ENCODE peak calls at places on chromosome 12, in four cellular contexts. S is adipocyte, K is neuronal stem cell, U is PC-3. Q is an unnamed sample.

GRCh38 chr12:113422929-113423669 is 919 bp downstream of the SDSL start:
- DNase-seq in U (peak; percentile 26), K (no peak), S (no peak), Q (no peak)

GRCh38 chr12:30840715-30841114 is 85.8 kb upstream of the TSPAN11 start:
- DNase-seq in S (no peak), K (no peak), U (no peak), Q (peak; percentile 11)

GRCh38 chr12:23640754-23641153 is 308.7 kb downstream of the SOX5 start:
- DNase-seq in K (peak; percentile 78), U (no peak), S (no peak), Q (no peak)

GRCh38 chr12:80807640-80808288 is 91.1 kb downstream of the MYF5 start:
- DNase-seq in S (no peak), U (peak; percentile 6), K (no peak), Q (peak; percentile 2)

GRCh38 chr12:53860426-53861223 is 78.0 kb upstream of the HOXC13 start:
- DNase-seq in S (no peak), U (no peak), K (no peak), Q (no peak)

GRCh38 chr12:46071769-46072624 is 81.6 kb upstream of the SCAF11 start:
- DNase-seq in S (peak; percentile 88), U (peak; percentile 84), K (peak; percentile 50), Q (peak; percentile 84)

GRCh38 chr12:97140355-97140754 is 233.3 kb downstream of the NEDD1 start:
- DNase-seq in S (no peak), K (no peak), U (no peak), Q (no peak)

GRCh38 chr12:54220092-54220557 is 31.3 kb upstream of the SMUG1 start:
- DNase-seq in U (peak; percentile 75), S (peak; percentile 82), K (peak; percentile 83), Q (peak; percentile 78)

GRCh38 chr12:19846561-19846960 is 407.3 kb downstream of the AEBP2 start:
- DNase-seq in S (peak; percentile 68), K (no peak), U (peak; percentile 56), Q (peak; percentile 74)

GRCh38 chr12:54163147-54163546 is 25.6 kb downstream of the SMUG1 start:
- DNase-seq in U (no peak), K (no peak), S (no peak), Q (no peak)

GRCh38 chr12:120228291-120229070 is 27.6 kb upstream of the RPLP0 start:
- DNase-seq in U (peak; percentile 89), S (peak; percentile 93), K (peak; percentile 83), Q (peak; percentile 86)

GRCh38 chr12:121248611-121249010 is 38.7 kb downstream of the P2RX4 start:
- DNase-seq in U (no peak), K (no peak), S (no peak), Q (no peak)

GRCh38 chr12:48142818-48143674 is 14.3 kb downstream of the ASB8 start:
- DNase-seq in U (no peak), K (no peak), S (no peak), Q (no peak)
- H3K4me3 ChIP-seq in U (no peak overlapping the region), K (no peak overlapping the region), S (no peak overlapping the region), Q (no peak overlapping the region)

DNA sequence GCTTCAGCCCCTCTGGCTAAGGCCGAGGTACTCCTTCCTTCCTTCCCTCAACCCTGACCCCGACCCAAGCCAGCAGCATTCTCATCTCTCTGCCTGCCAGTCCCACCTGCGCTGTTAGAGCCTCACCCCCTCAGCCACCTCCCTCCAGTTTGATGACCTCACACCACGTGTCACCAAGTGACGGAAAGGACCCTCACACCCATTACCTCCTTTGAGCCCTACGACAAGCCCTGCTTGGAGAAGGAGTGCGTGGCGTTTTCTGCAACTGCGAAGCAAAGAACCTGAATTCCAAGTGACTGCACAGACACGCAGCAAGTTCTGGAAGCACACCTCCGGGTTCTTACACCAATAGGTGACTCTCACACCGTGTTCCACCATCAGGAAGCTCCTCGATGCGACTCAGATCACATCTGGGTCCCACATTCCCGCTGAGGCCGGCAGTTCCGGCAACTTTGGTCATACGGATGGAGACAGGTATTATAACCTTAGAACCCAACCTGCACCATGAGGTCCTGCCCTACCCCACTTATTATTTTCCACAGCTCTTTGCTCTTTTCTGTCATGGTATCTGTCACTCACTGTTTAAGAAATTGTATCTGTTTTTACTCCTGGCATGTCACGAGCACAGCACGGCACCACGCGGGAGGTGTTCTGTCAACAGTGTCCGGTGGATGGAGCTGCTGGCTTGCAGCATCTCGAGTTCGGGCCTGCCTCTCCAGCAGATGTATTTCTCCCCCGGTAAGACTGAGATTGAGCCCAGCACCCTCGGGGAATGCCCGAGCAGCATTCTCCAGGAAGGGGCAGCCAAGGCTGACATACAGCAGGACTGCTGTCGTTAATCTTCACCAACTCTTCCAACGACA is 5.0 kb upstream of the SLC6A12 start:
- DNase-seq in K (no peak), S (no peak), U (no peak), Q (no peak)
- H3K9ac ChIP-seq in K (no peak overlapping the region), S (no peak overlapping the region), U (no peak overlapping the region), Q (no peak overlapping the region)

GRCh38 chr12:130818381-130819247 is 20.4 kb downstream of the STX2 start:
- DNase-seq in S (peak; percentile 44), U (peak; percentile 87), K (peak; percentile 65), Q (peak; percentile 62)
- H3K4me3 ChIP-seq in S (peak overlapping the region; percentile 81), U (peak overlapping the region; percentile 64), K (no peak overlapping the region), Q (peak overlapping the region; percentile 57)

GRCh38 chr12:111442301-111443045 is 36.8 kb downstream of the SH2B3 start:
- DNase-seq in S (no peak), K (no peak), U (no peak), Q (no peak)

GRCh38 chr12:111444314-111444705 is 38.6 kb downstream of the SH2B3 start:
- DNase-seq in S (no peak), U (no peak), K (no peak), Q (no peak)

GRCh38 chr12:111443086-111443485 is 37.4 kb downstream of the SH2B3 start:
- DNase-seq in U (no peak), S (no peak), K (no peak), Q (no peak)

GRCh38 chr12:111444706-111445310 is 39.1 kb downstream of the SH2B3 start:
- DNase-seq in S (no peak), K (no peak), U (no peak), Q (peak; percentile 33)

GRCh38 chr12:111443586-111443985 is 37.9 kb downstream of the SH2B3 start:
- DNase-seq in S (no peak), U (peak; percentile 75), K (no peak), Q (peak; percentile 92)
- H3K9ac ChIP-seq in S (no peak overlapping the region), U (no peak overlapping the region), K (no peak overlapping the region), Q (peak overlapping the region; percentile 39)

Q was measured in GM23248.